ENCODE peak calls at places on chromosomes 3 and 15, in five cellular contexts. M is dorsolateral prefrontal cortex, W is left ventricle myocardium inferior, D is nephron progenitor cell, Y is AG04449. O is an unnamed sample.

GRCh38 chr3:170500462-170500861 is 81.8 kb downstream of the CLDN11 start:
- DNase-seq in W (no peak), M (no peak), Y (no peak), D (no peak), O (no peak)

GRCh38 chr15:79179108-79179561 is 88.6 kb upstream of the RASGRF1 start:
- DNase-seq in Y (no peak), W (no peak), D (no peak), M (no peak), O (no peak)

GRCh38 chr3:63351159-63352007 is 73.3 kb downstream of the SYNPR start:
- DNase-seq in Y (peak; percentile 37), D (peak; percentile 12), W (no peak), M (no peak), O (no peak)

GRCh38 chr3:93969443-93969842 is 4.3 kb downstream of the PROS1 start:
- DNase-seq in D (no peak), M (no peak), W (no peak), Y (no peak), O (no peak)

GRCh38 chr3:65963787-65964707 is 74.7 kb downstream of the MAGI1 start:
- DNase-seq in W (no peak), Y (peak; percentile 68), M (no peak), D (no peak), O (no peak)

GRCh38 chr3:149299938-149300791 is 33.3 kb downstream of the TM4SF18 start:
- DNase-seq in D (no peak), M (no peak), W (no peak), Y (peak; percentile 87), O (no peak)

GRCh38 chr3:21163961-21164360 is 587.0 kb downstream of the ZNF385D start:
- DNase-seq in M (no peak), W (no peak), Y (no peak), D (no peak), O (no peak)

GRCh38 chr3:112546216-112546759 is 15.5 kb downstream of the ATG3 start:
- DNase-seq in Y (no peak), M (no peak), W (no peak), D (no peak), O (no peak)

GRCh38 chr3:110779581-110779980 is 292.0 kb upstream of the NECTIN3 start:
- DNase-seq in Y (no peak), W (no peak), D (no peak), M (no peak), O (no peak)

GRCh38 chr3:13548696-13549512 is at the start of gene FBLN2:
- DNase-seq in Y (no peak), D (peak; percentile 86), M (no peak), W (peak; percentile 64), O (peak; percentile 57)

DNA sequence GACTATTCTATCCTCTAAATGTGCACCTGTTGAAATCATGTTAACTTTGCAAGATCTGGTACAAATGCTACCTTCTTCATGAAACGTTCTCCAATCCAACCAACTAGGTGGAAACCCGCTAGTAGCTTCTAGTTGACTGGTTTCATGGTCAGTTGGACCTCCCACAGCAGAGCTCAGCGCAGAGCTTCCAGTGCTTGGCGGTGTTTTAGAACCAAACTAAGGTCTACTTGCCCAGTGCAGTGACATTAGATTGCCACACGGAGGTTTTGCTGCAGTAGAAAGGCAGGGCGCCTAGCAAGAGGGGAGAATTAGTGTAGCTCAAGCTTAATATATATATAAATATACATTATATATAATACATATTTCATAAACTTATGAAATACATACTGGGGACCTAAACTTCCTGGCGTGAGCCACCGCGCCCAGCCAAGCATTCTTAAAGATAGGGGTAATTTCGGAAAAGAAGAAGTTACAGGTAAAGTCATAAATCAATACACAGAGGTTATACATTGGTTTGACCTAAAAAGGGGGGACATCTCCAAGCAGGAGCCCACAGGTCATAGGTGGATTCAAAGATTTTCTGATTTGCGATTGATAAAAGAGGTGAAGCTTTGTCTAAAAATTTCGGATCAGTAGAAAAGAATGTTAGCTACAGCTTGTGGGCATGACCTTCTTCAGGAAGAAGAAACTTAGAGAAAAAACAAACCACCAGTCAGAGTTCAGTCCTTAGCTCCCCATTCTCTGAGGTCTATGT is 2.0 kb upstream of the OXSR1 start:
- DNase-seq in Y (no peak), W (no peak), M (no peak), D (no peak), O (no peak)
- TF ChIP-seq CTCF in Y (no peak), W (no peak), M (no peak), D (no peak), O (no peak)

GRCh38 chr3:29140706-29141105 is 140.2 kb upstream of the RBMS3 start:
- DNase-seq in D (no peak), M (no peak), W (no peak), Y (no peak), O (no peak)
- TF ChIP-seq CTCF in D (no peak), M (no peak), W (no peak), Y (no peak), O (no peak)

DNA sequence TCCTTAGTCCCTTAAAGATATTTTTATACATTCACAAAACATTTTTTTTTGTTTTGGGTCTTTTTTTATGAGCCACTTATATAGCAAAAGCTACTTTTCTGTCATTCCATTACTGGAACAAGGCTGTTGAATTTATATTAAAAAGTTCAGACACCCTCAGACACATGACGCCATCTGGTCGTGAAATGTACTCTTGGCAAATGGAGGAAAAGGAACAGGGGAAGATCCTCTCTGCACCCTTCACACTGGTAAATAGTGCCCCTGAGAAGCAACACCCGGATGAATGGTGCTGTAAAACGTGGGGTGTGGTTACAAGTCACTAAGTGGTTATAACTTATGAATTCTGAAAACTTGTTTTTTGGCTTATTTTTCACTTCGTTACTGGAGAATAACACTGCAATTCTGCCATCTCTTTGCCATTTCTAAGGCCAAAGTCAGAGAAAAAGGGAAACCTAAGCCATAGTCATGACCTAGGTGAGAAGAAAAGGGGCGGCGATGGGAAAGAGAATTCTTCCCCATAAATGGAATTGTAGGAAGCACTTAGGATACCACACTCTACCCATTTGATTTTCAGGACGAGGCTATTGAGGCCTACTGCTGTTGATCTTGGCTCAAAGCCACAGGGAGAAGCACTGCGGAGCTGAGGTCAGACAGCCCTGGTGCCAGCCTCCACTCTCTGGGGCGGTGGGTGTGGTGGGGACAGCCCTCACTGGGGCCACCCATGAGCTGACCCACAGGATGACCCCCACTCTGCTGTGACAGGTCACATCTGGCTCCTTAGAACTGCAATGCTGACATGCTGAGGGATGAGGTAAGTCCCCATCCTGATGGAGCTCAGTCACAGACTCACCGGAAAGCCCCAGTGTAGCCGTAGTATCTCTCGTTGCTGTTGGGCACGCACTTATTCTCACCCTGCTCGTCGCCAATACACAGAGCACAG is 21.8 kb downstream of the LTF start:
- DNase-seq in Y (no peak), M (no peak), D (peak; percentile 31), W (no peak), O (no peak)
- TF ChIP-seq CTCF in Y (peak; percentile 47), M (no peak), D (peak; percentile 48), W (peak; percentile 67), O (no peak)

GRCh38 chr3:157614896-157615295 is 111.7 kb upstream of the VEPH1 start:
- DNase-seq in W (no peak), D (no peak), M (no peak), Y (no peak), O (no peak)

GRCh38 chr3:157618075-157618760 is 115.0 kb upstream of the VEPH1 start:
- DNase-seq in W (no peak), Y (peak; percentile 46), D (no peak), M (no peak), O (peak; percentile 26)
- TF ChIP-seq CTCF in W (peak; percentile 75), Y (peak; percentile 18), D (peak; percentile 76), M (peak; percentile 90), O (peak; percentile 64)

GRCh38 chr3:52197842-52198625 is at the start of gene ALAS1:
- DNase-seq in M (peak; percentile 83), D (peak; percentile 98), W (peak; percentile 94), Y (peak; percentile 16), O (peak; percentile 97)
- TF ChIP-seq CTCF in M (peak; percentile 51), D (peak; percentile 26), W (peak; percentile 49), Y (peak; percentile 16), O (no peak)

O was measured in D721Med.